ENCODE peak calls at places on chromosomes 11 and 22, in seven cellular contexts. G is GM23338, U is upper lobe of left lung, C is HCT116, V is GM12891, W is breast epithelium, D is spleen. N is an unnamed sample.

GRCh38 chr11:46222485-46223251 is 54.8 kb upstream of the CREB3L1 start:
- DNase-seq in G (no peak), U (no peak), C (no peak), V (no peak), W (no peak), D (no peak), N (no peak)

GRCh38 chr22:27885977-27886842 is 32.8 kb downstream of the PITPNB start:
- DNase-seq in G (peak; percentile 72), U (peak; percentile 31), C (peak; percentile 8), V (no peak), W (no peak), D (no peak), N (peak; percentile 23)

GRCh38 chr11:3773180-3773579 is 24.2 kb downstream of the NUP98 start:
- DNase-seq in G (no peak), U (no peak), C (no peak), V (no peak), W (no peak), D (no peak), N (no peak)

GRCh38 chr11:45285289-45285828 is 782 bp downstream of the SYT13 start:
- DNase-seq in G (peak; percentile 31), U (no peak), C (no peak), V (no peak), W (no peak), D (no peak), N (no peak)

GRCh38 chr11:124481365-124482323 is 36.1 kb upstream of the OR8B8 start:
- DNase-seq in G (peak; percentile 65), U (no peak), C (no peak), V (no peak), W (peak; percentile 24), D (no peak), N (no peak)

GRCh38 chr11:128520206-128520885 is 67.0 kb downstream of the ETS1 start:
- DNase-seq in G (no peak), U (no peak), C (no peak), V (no peak), W (no peak), D (no peak), N (no peak)

GRCh38 chr11:122617297-122617696 is 38.2 kb upstream of the UBASH3B start:
- DNase-seq in G (no peak), U (no peak), C (no peak), V (no peak), W (no peak), D (no peak), N (no peak)

GRCh38 chr11:56394381-56394780 is 18.1 kb upstream of the OR5AL1 start:
- DNase-seq in G (no peak), U (no peak), C (no peak), V (no peak), W (no peak), D (no peak), N (no peak)

GRCh38 chr11:119975561-119976152 is 162.3 kb downstream of the TRIM29 start:
- DNase-seq in G (peak; percentile 80), U (no peak), C (no peak), V (no peak), W (no peak), D (no peak), N (no peak)

GRCh38 chr22:39658367-39658766 is 87.8 kb downstream of the CACNA1I start:
- DNase-seq in G (no peak), U (no peak), C (no peak), V (no peak), W (no peak), D (no peak), N (no peak)

GRCh38 chr11:105432241-105432995 is 177.5 kb upstream of the GRIA4 start:
- DNase-seq in G (no peak), U (no peak), C (no peak), V (no peak), W (no peak), D (no peak), N (no peak)

GRCh38 chr11:73283316-73284035 is 11.3 kb downstream of the P2RY6 start:
- DNase-seq in G (no peak), U (no peak), C (no peak), V (no peak), W (no peak), D (peak; percentile 58), N (no peak)

GRCh38 chr11:17469998-17470397 is 6.6 kb downstream of the ABCC8 start:
- DNase-seq in G (no peak), U (no peak), C (no peak), V (no peak), W (no peak), D (no peak), N (no peak)

GRCh38 chr11:133104014-133104753 is 428.1 kb downstream of the OPCML start:
- DNase-seq in G (no peak), U (no peak), C (no peak), V (no peak), W (no peak), D (no peak), N (no peak)

GRCh38 chr11:75155570-75156422 is 4.9 kb downstream of the SLCO2B1 start:
- DNase-seq in G (no peak), U (no peak), C (no peak), V (no peak), W (no peak), D (no peak), N (no peak)

DNA sequence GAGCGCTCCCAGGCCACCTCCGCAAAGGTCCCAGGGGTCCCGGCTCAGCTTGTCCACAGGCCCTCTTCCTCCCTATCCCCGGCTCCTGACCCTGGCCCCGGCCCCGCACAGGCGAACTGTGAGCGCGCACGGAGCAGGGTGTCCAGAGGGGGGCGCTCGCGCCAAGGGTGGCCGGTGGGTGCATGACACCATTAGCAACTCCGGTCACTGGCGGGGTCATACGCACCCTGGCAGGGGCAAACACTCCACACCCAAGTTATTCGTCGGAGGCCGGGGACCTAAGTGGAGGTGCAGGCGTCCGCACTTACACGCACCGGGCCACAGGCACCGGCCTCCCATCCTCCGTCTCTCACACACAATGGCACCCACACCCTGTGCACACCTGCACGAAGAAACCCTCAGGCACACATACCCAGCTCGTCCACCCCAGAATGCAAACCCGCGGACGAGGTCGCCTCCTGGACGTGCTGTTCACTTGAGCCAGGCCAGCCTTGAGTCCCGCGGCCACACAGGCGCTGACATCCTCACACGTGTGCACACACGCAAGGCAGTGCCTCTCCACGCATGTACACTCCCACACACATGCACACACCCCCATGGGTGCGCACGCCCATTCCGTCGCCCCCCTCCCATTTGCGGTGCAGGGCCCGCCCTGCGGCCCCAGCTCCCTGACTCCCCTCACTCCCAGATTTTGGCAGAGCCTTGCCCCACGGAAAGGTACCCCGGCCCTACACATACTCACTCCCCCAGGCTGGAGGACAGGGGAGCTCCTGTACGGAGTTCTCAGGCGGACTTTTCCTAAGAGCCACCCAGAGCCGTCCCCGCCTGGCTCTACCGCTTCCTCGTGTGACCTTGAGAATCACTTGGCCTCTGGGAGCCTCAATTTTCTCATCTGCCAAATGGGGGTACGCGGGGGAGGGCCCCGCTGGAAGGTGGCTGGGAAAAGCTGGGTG is at the start of gene RASGRP2:
- DNase-seq in G (peak; percentile 81), U (peak; percentile 90), C (no peak), V (peak; percentile 73), W (peak; percentile 53), D (peak; percentile 99), N (no peak)
- TF ChIP-seq POLR2AphosphoS5 in G (no peak), U (peak; percentile 40), C (no peak), V (no peak), W (no peak), D (peak; percentile 84), N (no peak)

DNA sequence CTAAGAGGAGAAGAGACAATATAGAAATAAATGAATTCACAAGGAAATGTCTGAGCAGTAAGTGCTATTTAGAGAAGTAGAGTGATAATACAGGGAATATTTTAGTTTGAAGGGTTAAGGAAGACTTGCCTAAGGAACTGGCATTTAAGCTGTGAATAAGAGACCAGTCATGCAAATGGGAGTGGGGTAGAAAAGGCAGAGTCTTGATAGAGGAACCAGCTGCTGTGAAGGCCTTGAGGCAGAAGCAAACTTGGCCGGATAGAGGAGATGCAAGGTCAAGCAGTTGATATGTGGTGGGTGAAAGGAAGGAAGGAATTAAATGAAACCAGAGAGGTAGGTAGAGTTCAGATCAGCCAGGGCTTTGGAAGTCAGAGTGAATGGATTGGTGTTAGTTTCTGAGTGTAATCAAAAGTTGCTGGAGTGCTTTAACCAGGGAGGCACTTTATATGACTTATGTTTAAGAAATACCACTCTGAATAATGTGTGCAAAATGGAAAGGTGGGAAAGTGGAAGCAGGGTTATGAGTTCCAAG is 198.4 kb upstream of the SESN3 start:
- DNase-seq in G (no peak), U (no peak), C (no peak), V (no peak), W (no peak), D (no peak), N (no peak)
- TF ChIP-seq POLR2AphosphoS5 in G (no peak), U (no peak), C (no peak), V (no peak), W (no peak), D (no peak), N (no peak)

GRCh38 chr22:32700186-32700882 is 101.2 kb upstream of the TIMP3 start:
- DNase-seq in G (no peak), U (no peak), C (no peak), V (no peak), W (no peak), D (no peak), N (no peak)
- TF ChIP-seq POLR2AphosphoS5 in G (no peak), U (no peak), C (no peak), V (no peak), W (no peak), D (no peak), N (no peak)

GRCh38 chr11:118910309-118911112 is 15.2 kb downstream of the BCL9L start:
- DNase-seq in G (peak; percentile 92), U (peak; percentile 85), C (no peak), V (no peak), W (peak; percentile 89), D (peak; percentile 84), N (no peak)
- TF ChIP-seq POLR2AphosphoS5 in G (peak; percentile 63), U (peak; percentile 62), C (peak; percentile 58), V (no peak), W (peak; percentile 45), D (peak; percentile 66), N (no peak)